ENCODE peak calls at places on chromosomes 6 and 20, in nine cellular contexts. K is body of pancreas, G is anterior cingulate cortex, X is HFFc6, J is cardiac fibroblast, B is mucosa of gallbladder, E is ovary, H is T-helper 2 cell, L is GM04504. C is an unnamed sample.

GRCh38 chr6:33772114-33772830 is 16.7 kb downstream of the LEMD2 start:
- DNase-seq in K (no peak), G (no peak), X (peak), J (peak), B (no peak), E (peak), H (no peak), L (no peak), C (no peak)

GRCh38 chr6:111444794-111445193 is 38.2 kb downstream of the REV3L start:
- DNase-seq in K (no peak), G (no peak), X (no peak), J (no peak), B (no peak), E (no peak), H (no peak), L (no peak), C (no peak)

GRCh38 chr6:116450769-116451740 is 10.1 kb upstream of the CALHM6 start:
- DNase-seq in K (no peak), G (no peak), X (no peak), J (no peak), B (no peak), E (no peak), H (no peak), L (no peak), C (no peak)

GRCh38 chr6:136547336-136547735 is 2.9 kb downstream of the MAP7 start:
- DNase-seq in K (no peak), G (peak), X (peak), J (peak), B (no peak), E (no peak), H (no peak), L (peak), C (peak)

GRCh38 chr20:57207251-57207650 is 59.2 kb downstream of the BMP7 start:
- DNase-seq in K (no peak), G (no peak), X (no peak), J (no peak), B (no peak), E (no peak), H (no peak), L (no peak), C (no peak)

GRCh38 chr20:2480381-2480780 is 9.8 kb upstream of the SNRPB start:
- DNase-seq in K (no peak), G (no peak), X (no peak), J (no peak), B (no peak), E (no peak), H (no peak), L (no peak), C (no peak)

GRCh38 chr6:36514554-36515456 is 32.5 kb downstream of the STK38 start:
- DNase-seq in K (peak), G (no peak), X (no peak), J (no peak), B (peak), E (no peak), H (no peak), L (no peak), C (no peak)

GRCh38 chr6:40755749-40756452 is 168.7 kb upstream of the LRFN2 start:
- DNase-seq in K (no peak), G (no peak), X (no peak), J (no peak), B (no peak), E (no peak), H (no peak), L (peak), C (no peak)

GRCh38 chr6:148565931-148566663 is 180.7 kb upstream of the UST start:
- DNase-seq in K (no peak), G (no peak), X (peak), J (peak), B (peak), E (no peak), H (no peak), L (peak), C (no peak)

GRCh38 chr6:53483423-53484353 is 61.2 kb downstream of the GCLC start:
- DNase-seq in K (no peak), G (no peak), X (no peak), J (peak), B (peak), E (peak), H (no peak), L (no peak), C (no peak)

GRCh38 chr20:35833271-35833670 is 61.5 kb downstream of the PHF20 start:
- DNase-seq in K (no peak), G (no peak), X (no peak), J (no peak), B (no peak), E (no peak), H (no peak), L (no peak), C (no peak)

GRCh38 chr6:11848852-11849731 is 70.5 kb upstream of the ADTRP start:
- DNase-seq in K (peak), G (peak), X (no peak), J (peak), B (no peak), E (no peak), H (no peak), L (no peak), C (no peak)

GRCh38 chr6:49676671-49677281 is 36.6 kb downstream of the CRISP2 start:
- DNase-seq in K (no peak), G (no peak), X (no peak), J (peak), B (peak), E (no peak), H (no peak), L (peak), C (no peak)

GRCh38 chr20:4661191-4661590 is 60.5 kb upstream of the PRND start:
- DNase-seq in K (no peak), G (no peak), X (no peak), J (no peak), B (no peak), E (no peak), H (no peak), L (no peak), C (no peak)

GRCh38 chr6:44575644-44576043 is 188.1 kb downstream of the CDC5L start:
- DNase-seq in K (no peak), G (no peak), X (no peak), J (peak), B (no peak), E (no peak), H (no peak), L (no peak), C (no peak)

GRCh38 chr6:31161216-31162126 is 3.1 kb downstream of the TCF19 start:
- DNase-seq in K (no peak), G (no peak), X (no peak), J (no peak), B (no peak), E (no peak), H (no peak), L (no peak), C (no peak)

GRCh38 chr6:46989384-46989783 is 52.7 kb downstream of the ADGRF1 start:
- DNase-seq in K (peak), G (no peak), X (no peak), J (no peak), B (peak), E (no peak), H (no peak), L (no peak), C (no peak)

GRCh38 chr20:38764563-38765355 is 16.5 kb downstream of the ACTR5 start:
- DNase-seq in K (peak), G (peak), X (peak), J (peak), B (peak), E (no peak), H (peak), L (peak), C (no peak)

GRCh38 chr6:122289721-122290501 is 109.5 kb upstream of the HSF2 start:
- DNase-seq in K (no peak), G (no peak), X (peak), J (peak), B (no peak), E (no peak), H (no peak), L (no peak), C (peak)

GRCh38 chr20:40945754-40946451 is 82.7 kb upstream of the TOP1 start:
- DNase-seq in K (peak), G (peak), X (peak), J (peak), B (peak), E (peak), H (no peak), L (no peak), C (peak)

GRCh38 chr6:166910601-166911000 is 45.7 kb downstream of the RNASET2 start:
- DNase-seq in K (no peak), G (peak), X (no peak), J (peak), B (no peak), E (no peak), H (no peak), L (no peak), C (no peak)

GRCh38 chr6:165049362-165049761 is 260.0 kb downstream of the C6orf118 start:
- DNase-seq in K (no peak), G (no peak), X (no peak), J (peak), B (peak), E (peak), H (no peak), L (no peak), C (peak)

GRCh38 chr6:139028242-139028657 is 295 bp upstream of the ABRACL start:
- DNase-seq in K (no peak), G (no peak), X (peak), J (peak), B (no peak), E (no peak), H (no peak), L (peak), C (no peak)

GRCh38 chr6:165060636-165061190 is 248.7 kb downstream of the C6orf118 start:
- DNase-seq in K (no peak), G (no peak), X (no peak), J (peak), B (no peak), E (no peak), H (no peak), L (no peak), C (no peak)

GRCh38 chr6:142297996-142298753 is 3.6 kb upstream of the ADGRG6 start:
- DNase-seq in K (no peak), G (no peak), X (peak), J (peak), B (no peak), E (no peak), H (no peak), L (no peak), C (no peak)

GRCh38 chr20:23878787-23879186 is 761 bp downstream of the CST5 start:
- DNase-seq in K (no peak), G (no peak), X (no peak), J (no peak), B (no peak), E (no peak), H (no peak), L (no peak), C (no peak)

GRCh38 chr6:134375199-134375598 is 57.3 kb upstream of the SGK1 start:
- DNase-seq in K (no peak), G (no peak), X (no peak), J (no peak), B (no peak), E (no peak), H (no peak), L (no peak), C (no peak)